ENCODE peak calls at places on chromosome 1, in nine cellular contexts. Z is GM12892, L is suprapubic skin, G is GM23338, A is transverse colon, M is upper lobe of left lung, Q is Panc1, D is H1, N is SK-N-MC. F is an unnamed sample.

GRCh38 chr1:12565966-12566352 is 52.1 kb downstream of the DHRS3 start:
- DNase-seq in Z (no peak), L (no peak), G (no peak), A (no peak), M (no peak), Q (no peak), D (no peak), N (no peak), F (no peak)

GRCh38 chr1:235270625-235271024 is 57.4 kb downstream of the ARID4B start:
- DNase-seq in Z (no peak), L (no peak), G (peak), A (no peak), M (no peak), Q (no peak), D (no peak), N (peak), F (no peak)

GRCh38 chr1:23796466-23797271 is 3.9 kb downstream of the GALE start:
- DNase-seq in Z (no peak), L (no peak), G (peak), A (peak), M (no peak), Q (no peak), D (no peak), N (no peak), F (no peak)

GRCh38 chr1:31712625-31713024 is 8.8 kb upstream of the COL16A1 start:
- DNase-seq in Z (no peak), L (no peak), G (no peak), A (peak), M (no peak), Q (no peak), D (no peak), N (no peak), F (no peak)

GRCh38 chr1:27963393-27963792 is 3.6 kb downstream of the XKR8 start:
- DNase-seq in Z (no peak), L (no peak), G (no peak), A (no peak), M (no peak), Q (no peak), D (no peak), N (no peak), F (no peak)

GRCh38 chr1:157312270-157312812 is 174.1 kb upstream of the ETV3 start:
- DNase-seq in Z (no peak), L (no peak), G (no peak), A (no peak), M (no peak), Q (no peak), D (no peak), N (no peak), F (no peak)

GRCh38 chr1:176541663-176542062 is 78.7 kb downstream of the PAPPA2 start:
- DNase-seq in Z (no peak), L (no peak), G (no peak), A (no peak), M (no peak), Q (no peak), D (no peak), N (no peak), F (no peak)

GRCh38 chr1:178371236-178371635 is 125.5 kb downstream of the CLEC20A start:
- DNase-seq in Z (no peak), L (no peak), G (peak), A (no peak), M (no peak), Q (no peak), D (no peak), N (no peak), F (no peak)

GRCh38 chr1:214352838-214353237 is 71.9 kb downstream of the SMYD2 start:
- DNase-seq in Z (no peak), L (no peak), G (no peak), A (no peak), M (no peak), Q (no peak), D (no peak), N (no peak), F (no peak)

GRCh38 chr1:28591708-28592313 is at the start of gene RAB42:
- DNase-seq in Z (no peak), L (no peak), G (peak), A (peak), M (peak), Q (no peak), D (no peak), N (no peak), F (no peak)

GRCh38 chr1:8318436-8318835 is 522 bp downstream of the SLC45A1 start:
- DNase-seq in Z (no peak), L (no peak), G (no peak), A (no peak), M (no peak), Q (no peak), D (no peak), N (no peak), F (no peak)

DNA sequence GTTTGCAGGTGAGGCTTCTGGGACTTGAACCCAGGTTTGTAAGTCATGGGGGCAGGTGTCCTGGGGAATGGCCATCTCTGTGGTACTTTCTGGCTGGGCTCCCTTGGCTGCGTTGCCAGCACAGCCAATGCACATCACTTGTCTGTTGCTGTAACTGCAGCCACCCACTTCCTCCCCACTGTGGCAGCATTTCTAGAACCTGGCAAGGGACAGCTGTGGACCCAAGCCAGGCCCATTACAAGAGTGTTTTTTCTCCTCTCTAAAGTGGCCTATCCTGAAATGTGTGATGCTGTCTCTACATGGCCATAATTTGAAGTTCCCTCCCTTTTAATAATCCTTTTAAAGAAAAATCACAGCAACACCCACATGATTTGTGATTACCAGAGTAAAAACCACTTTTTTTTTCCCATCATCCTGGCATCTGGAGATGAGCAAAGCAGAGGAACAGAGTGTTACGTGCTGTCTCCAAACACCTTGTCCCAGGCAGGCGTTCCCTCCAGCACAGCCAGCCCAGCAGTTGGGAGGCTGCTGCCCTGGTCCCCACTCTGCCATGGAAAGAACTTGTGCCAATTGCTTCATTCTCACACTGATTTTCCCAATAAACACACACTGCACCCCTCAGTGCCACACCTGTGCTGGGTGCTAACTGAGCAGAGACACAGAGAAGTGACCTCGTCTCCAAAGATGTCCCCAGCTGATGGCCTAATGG is 360.6 kb upstream of the USP24 start:
- DNase-seq in Z (no peak), L (no peak), G (no peak), A (peak), M (no peak), Q (no peak), D (no peak), N (no peak), F (no peak)
- TF ChIP-seq POLR2AphosphoS5 in Z (no peak), L (no peak), G (no peak), A (no peak), M (no peak), Q (no peak), D (no peak), N (no peak), F (no peak)

DNA sequence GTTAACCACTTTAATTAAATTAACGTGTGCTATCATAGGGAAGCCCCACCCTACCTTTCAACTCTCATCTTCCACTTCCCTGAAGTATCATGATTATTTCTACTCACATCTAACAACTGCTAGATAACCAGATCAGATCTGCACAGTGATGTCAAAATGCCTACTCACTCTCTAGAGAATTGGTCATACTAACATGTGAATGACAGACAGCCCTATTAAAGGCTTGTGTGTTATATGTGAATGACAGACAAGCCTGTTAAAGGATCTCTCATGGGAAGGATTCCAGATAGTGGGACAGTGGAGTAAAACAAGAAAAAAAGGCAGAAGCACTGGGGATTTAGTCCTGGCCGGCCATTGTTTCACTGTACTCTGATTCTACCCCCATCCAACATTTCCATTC is 12.6 kb downstream of the VTCN1 start:
- DNase-seq in Z (no peak), L (no peak), G (no peak), A (no peak), M (no peak), Q (no peak), D (no peak), N (no peak), F (no peak)
- TF ChIP-seq POLR2AphosphoS5 in Z (no peak), L (no peak), G (no peak), A (no peak), M (no peak), Q (no peak), D (no peak), N (no peak), F (no peak)

GRCh38 chr1:54287176-54287650 is 87.2 kb downstream of the MRPL37 start:
- DNase-seq in Z (no peak), L (peak), G (no peak), A (peak), M (peak), Q (no peak), D (no peak), N (peak), F (peak)
- TF ChIP-seq POLR2AphosphoS5 in Z (no peak), L (no peak), G (no peak), A (peak), M (peak), Q (no peak), D (no peak), N (peak), F (peak)

DNA sequence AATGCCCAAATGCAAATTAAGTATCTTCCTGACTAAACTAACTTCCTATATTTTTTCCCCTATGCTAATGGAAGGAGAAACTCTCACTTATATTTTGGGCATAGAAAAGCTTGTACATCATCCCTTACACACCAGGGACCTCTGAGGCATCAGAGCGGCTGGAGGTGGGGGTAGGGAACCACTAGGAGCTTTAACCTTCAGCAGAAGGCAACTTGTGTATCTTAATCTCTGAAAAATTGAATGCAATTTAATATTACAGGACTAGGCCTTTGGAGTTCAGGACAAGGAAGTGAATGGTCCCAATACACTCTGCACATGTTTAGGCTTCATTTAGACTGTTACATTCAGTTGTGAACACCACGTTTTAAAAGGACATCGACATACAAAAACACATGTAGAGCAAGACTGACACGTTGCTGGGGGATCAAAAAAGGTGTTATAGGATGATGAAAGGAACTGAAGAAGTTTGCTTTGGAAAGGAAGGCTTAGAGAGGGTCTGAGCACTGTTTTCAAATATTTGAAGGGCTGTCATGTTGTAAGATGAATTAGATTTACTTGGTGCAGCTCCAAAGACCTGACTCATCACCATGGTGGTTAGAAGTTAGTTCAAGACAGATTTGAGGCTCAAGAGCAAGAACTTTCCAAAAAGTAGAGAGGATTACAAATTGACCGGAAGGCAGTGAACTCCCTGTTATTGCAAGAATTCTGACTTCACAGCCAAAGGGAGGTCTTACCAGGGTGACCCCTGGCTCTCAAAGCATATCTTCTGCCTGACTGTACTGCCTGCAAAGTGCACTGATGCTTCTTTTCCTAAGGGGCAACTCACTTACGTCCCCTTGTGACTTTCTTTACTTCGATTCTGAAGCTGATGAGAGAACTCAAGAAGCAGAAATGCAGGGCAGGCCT is 86.1 kb downstream of the NAV1 start:
- DNase-seq in Z (no peak), L (no peak), G (no peak), A (no peak), M (no peak), Q (no peak), D (no peak), N (no peak), F (no peak)
- TF ChIP-seq POLR2AphosphoS5 in Z (no peak), L (no peak), G (no peak), A (no peak), M (no peak), Q (no peak), D (no peak), N (no peak), F (no peak)

DNA sequence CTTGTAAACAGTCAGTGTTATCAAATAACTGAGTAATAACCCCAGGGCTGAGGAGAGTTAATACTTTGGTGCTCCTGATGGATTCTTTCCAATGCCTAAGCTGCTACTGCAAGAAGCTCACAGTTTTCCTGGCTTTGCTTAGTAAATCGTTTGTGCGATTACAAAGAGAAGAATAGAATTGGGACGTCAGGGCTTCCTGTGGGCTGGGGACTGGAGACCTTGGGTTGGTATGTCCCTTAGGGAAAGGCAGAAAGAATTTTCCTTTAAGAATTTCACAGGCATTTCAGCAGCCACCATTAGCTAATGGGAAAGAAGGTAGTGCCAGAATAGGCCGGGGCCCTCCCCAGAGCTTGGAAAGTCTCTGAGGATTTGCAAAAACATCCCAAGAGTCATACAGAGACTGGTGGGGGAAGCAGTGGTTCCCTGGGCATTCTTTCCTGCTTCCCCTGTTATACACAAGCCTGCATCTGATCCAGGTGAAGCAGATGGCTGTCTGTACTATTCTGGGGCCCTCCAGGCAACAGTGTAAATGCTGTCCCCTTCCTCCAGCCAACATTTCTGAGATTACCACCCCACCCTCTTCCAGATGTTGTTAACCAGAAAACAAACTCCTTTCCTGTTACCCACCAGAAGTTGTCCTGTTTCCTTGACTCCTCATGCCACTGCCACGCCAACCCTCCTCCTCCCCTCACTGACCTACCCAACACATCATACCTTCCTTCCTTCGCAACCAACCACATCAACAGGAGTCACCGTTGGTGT is 40.2 kb downstream of the PLXNA2 start:
- DNase-seq in Z (no peak), L (no peak), G (no peak), A (no peak), M (no peak), Q (no peak), D (no peak), N (no peak), F (no peak)
- TF ChIP-seq POLR2AphosphoS5 in Z (no peak), L (no peak), G (no peak), A (no peak), M (no peak), Q (no peak), D (no peak), N (no peak), F (no peak)

GRCh38 chr1:223712184-223712855 is at the start of gene CAPN2:
- DNase-seq in Z (peak), L (peak), G (peak), A (peak), M (peak), Q (no peak), D (no peak), N (no peak), F (peak)
- TF ChIP-seq POLR2AphosphoS5 in Z (no peak), L (no peak), G (no peak), A (no peak), M (peak), Q (no peak), D (no peak), N (no peak), F (peak)

DNA sequence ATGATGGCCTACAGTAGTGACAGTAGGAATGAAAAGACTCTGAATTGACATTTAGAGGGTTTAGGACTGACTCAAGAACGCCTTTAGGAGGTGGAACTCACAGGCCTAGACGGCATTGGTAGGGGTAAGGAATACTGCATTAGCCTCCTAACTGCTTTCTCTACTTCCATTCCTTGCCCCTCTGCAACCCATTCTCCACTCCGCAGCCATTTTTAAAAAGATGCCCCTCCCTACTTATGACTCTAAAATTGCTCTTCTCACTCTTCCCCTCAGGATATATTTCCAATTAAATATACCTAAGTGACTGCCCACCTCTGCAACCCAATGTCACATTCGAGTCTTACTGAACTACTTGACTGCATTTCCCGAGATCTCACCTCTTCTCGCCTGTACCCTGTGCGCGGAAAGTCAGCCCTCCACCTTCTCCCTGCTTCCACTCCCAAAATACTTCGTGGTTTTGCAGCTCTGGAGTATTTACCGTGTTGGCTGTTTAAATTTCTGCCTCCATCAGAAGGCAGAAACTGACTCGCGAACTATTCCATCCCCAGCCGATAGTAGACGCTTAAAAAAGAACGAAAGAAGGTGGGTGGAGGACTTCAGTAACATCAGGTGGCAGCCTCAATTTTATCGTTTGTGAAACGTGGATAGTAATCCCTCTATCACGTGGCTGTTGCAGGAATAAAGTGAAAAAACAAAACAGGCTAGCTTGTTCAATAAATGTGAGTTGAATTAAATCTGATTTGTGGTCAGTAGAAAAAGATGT is 1.1 kb upstream of the YBX1 start:
- DNase-seq in Z (no peak), L (no peak), G (peak), A (no peak), M (no peak), Q (no peak), D (no peak), N (no peak), F (no peak)
- TF ChIP-seq POLR2AphosphoS5 in Z (no peak), L (no peak), G (no peak), A (no peak), M (no peak), Q (no peak), D (no peak), N (no peak), F (no peak)

GRCh38 chr1:85428471-85429077 is 36.4 kb downstream of the DDAH1 start:
- DNase-seq in Z (no peak), L (no peak), G (no peak), A (no peak), M (no peak), Q (no peak), D (no peak), N (no peak), F (no peak)

GRCh38 chr1:85427844-85428243 is 37.1 kb downstream of the DDAH1 start:
- DNase-seq in Z (no peak), L (no peak), G (no peak), A (no peak), M (no peak), Q (no peak), D (no peak), N (no peak), F (no peak)

GRCh38 chr1:85433096-85433495 is 31.9 kb downstream of the DDAH1 start:
- DNase-seq in Z (no peak), L (no peak), G (no peak), A (no peak), M (no peak), Q (no peak), D (no peak), N (no peak), F (no peak)

DNA sequence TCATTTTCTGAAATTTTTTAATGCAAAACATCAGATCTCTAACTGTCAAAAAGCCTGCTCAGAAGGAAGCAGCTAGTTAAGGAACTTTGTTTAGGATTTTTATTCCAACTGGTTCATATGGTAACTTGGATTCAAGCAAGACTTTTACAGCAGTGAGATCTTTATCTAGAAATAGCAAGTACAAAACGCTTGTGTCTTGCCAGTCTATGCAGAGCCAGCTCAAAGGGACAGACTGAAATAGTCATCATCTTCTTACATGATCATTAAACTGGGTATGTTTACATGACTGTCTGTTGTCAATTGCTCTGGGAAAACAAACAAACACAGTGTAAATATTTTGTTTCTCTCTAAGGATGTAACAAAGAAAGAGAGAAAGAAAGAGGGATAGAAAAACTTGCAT is 37.6 kb downstream of the DDAH1 start:
- DNase-seq in Z (no peak), L (no peak), G (no peak), A (no peak), M (no peak), Q (no peak), D (no peak), N (no peak), F (no peak)
- TF ChIP-seq POLR2AphosphoS5 in Z (no peak), L (no peak), G (no peak), A (no peak), M (no peak), Q (no peak), D (no peak), N (no peak), F (no peak)

GRCh38 chr1:25503551-25504426 is 39.6 kb upstream of the LDLRAP1 start:
- DNase-seq in Z (no peak), L (no peak), G (peak), A (peak), M (peak), Q (peak), D (peak), N (no peak), F (peak)
- TF ChIP-seq POLR2AphosphoS5 in Z (no peak), L (no peak), G (no peak), A (no peak), M (no peak), Q (no peak), D (no peak), N (no peak), F (no peak)

GRCh38 chr1:19330449-19331135 is 18.5 kb downstream of the SLC66A1 start:
- DNase-seq in Z (no peak), L (no peak), G (no peak), A (no peak), M (no peak), Q (no peak), D (no peak), N (no peak), F (no peak)
- TF ChIP-seq POLR2AphosphoS5 in Z (no peak), L (no peak), G (no peak), A (no peak), M (no peak), Q (no peak), D (no peak), N (no peak), F (no peak)

F was measured in breast epithelium.